ENCODE peak calls at places on chromosomes 5 and 9, in eight cellular contexts. Q, Z, H, C, D, M, X and Y are unnamed samples.
A peak's percentile ranks its signal among the peaks of the same experiment; 100 is the strongest.

GRCh38 chr5:109685916-109686315 is 3.8 kb upstream of the MAN2A1 start:
- DNase-seq in Q (no peak), Z (no peak), H (no peak), C (no peak), D (no peak), M (no peak), X (no peak), Y (no peak)

GRCh38 chr9:33415152-33416038 is 13.0 kb upstream of the AQP7 start:
- DNase-seq in Q (peak; percentile 60), Z (peak; percentile 35), H (peak; percentile 76), C (peak; percentile 79), D (peak; percentile 80), M (peak; percentile 94), X (peak; percentile 94), Y (peak; percentile 78)

GRCh38 chr5:157506981-157507780 is 47.2 kb downstream of the NIPAL4 start:
- DNase-seq in Q (no peak), Z (no peak), H (no peak), C (no peak), D (no peak), M (no peak), X (peak; percentile 52), Y (no peak)

GRCh38 chr9:16719921-16720320 is 150.5 kb downstream of the BNC2 start:
- DNase-seq in Q (no peak), Z (no peak), H (no peak), C (no peak), D (no peak), M (no peak), X (no peak), Y (no peak)

GRCh38 chr9:20634895-20635294 is 12.6 kb upstream of the MLLT3 start:
- DNase-seq in Q (no peak), Z (no peak), H (no peak), C (no peak), D (no peak), M (no peak), X (no peak), Y (no peak)

GRCh38 chr5:36214434-36214833 is 27.3 kb downstream of the NADK2 start:
- DNase-seq in Q (no peak), Z (no peak), H (no peak), C (no peak), D (no peak), M (no peak), X (no peak), Y (no peak)

GRCh38 chr5:5044240-5044840 is 95.8 kb upstream of the ADAMTS16 start:
- DNase-seq in Q (no peak), Z (no peak), H (no peak), C (no peak), D (no peak), M (no peak), X (no peak), Y (no peak)

GRCh38 chr5:2134543-2135299 is 252.0 kb upstream of the IRX4 start:
- DNase-seq in Q (no peak), Z (no peak), H (no peak), C (no peak), D (no peak), M (no peak), X (no peak), Y (no peak)

GRCh38 chr9:37676411-37676830 is 25.7 kb downstream of the FRMPD1 start:
- DNase-seq in Q (peak; percentile 42), Z (peak; percentile 99), H (no peak), C (no peak), D (no peak), M (no peak), X (peak; percentile 19), Y (no peak)

GRCh38 chr5:75551471-75551870 is 39.8 kb downstream of the POLK start:
- DNase-seq in Q (no peak), Z (no peak), H (no peak), C (no peak), D (no peak), M (no peak), X (no peak), Y (no peak)

GRCh38 chr5:43065384-43066230 is 25.5 kb upstream of the ANXA2R start:
- DNase-seq in Q (no peak), Z (peak; percentile 57), H (peak; percentile 77), C (peak; percentile 85), D (peak; percentile 69), M (peak; percentile 69), X (peak; percentile 51), Y (peak; percentile 74)

GRCh38 chr9:22537721-22538120 is 91.1 kb downstream of the DMRTA1 start:
- DNase-seq in Q (no peak), Z (no peak), H (no peak), C (no peak), D (no peak), M (no peak), X (no peak), Y (no peak)

GRCh38 chr5:75465480-75465879 is 45.9 kb downstream of the CERT1 start:
- DNase-seq in Q (no peak), Z (no peak), H (no peak), C (no peak), D (no peak), M (no peak), X (no peak), Y (peak; percentile 15)

GRCh38 chr5:118592678-118593328 is 395.5 kb downstream of the DTWD2 start:
- DNase-seq in Q (no peak), Z (no peak), H (peak; percentile 18), C (no peak), D (no peak), M (no peak), X (no peak), Y (no peak)

GRCh38 chr5:148909766-148910165 is 83.4 kb downstream of the ADRB2 start:
- DNase-seq in Q (no peak), Z (no peak), H (no peak), C (no peak), D (no peak), M (no peak), X (no peak), Y (no peak)

GRCh38 chr9:27441741-27442070 is 82.4 kb upstream of the IFNK start:
- DNase-seq in Q (no peak), Z (no peak), H (peak; percentile 59), C (no peak), D (no peak), M (no peak), X (no peak), Y (no peak)

GRCh38 chr5:175746851-175747250 is 89.0 kb downstream of the HRH2 start:
- DNase-seq in Q (no peak), Z (peak; percentile 14), H (no peak), C (peak; percentile 17), D (no peak), M (no peak), X (peak; percentile 39), Y (no peak)

GRCh38 chr5:143002459-143003327 is 232.5 kb downstream of the ARHGAP26 start:
- DNase-seq in Q (peak; percentile 36), Z (peak; percentile 40), H (peak; percentile 96), C (peak; percentile 67), D (no peak), M (peak; percentile 59), X (peak; percentile 50), Y (peak; percentile 34)

GRCh38 chr9:97985058-97985861 is 2.1 kb downstream of the ANP32B start:
- DNase-seq in Q (no peak), Z (no peak), H (peak; percentile 71), C (peak; percentile 58), D (no peak), M (no peak), X (peak; percentile 30), Y (no peak)

GRCh38 chr9:3824062-3824461 is 298.3 kb upstream of the RFX3 start:
- DNase-seq in Q (no peak), Z (no peak), H (no peak), C (no peak), D (no peak), M (no peak), X (no peak), Y (no peak)

GRCh38 chr5:142785211-142785610 is 15.0 kb downstream of the ARHGAP26 start:
- DNase-seq in Q (no peak), Z (no peak), H (no peak), C (no peak), D (no peak), M (no peak), X (no peak), Y (no peak)